ENCODE peak calls at places on chromosomes 4 and X, in ten cellular contexts. S is stomach; Y is cardiac muscle cell; M is CD8-positive, alpha-beta memory T cell; D is tibial artery; L is suprapubic skin; W is mesenchymal stem cell; Z is fibroblast of lung; U is keratinocyte; A is GM23248. N is an unnamed sample. For H3K4me1 and H3K9me3, the result is how much of the 10 kb centered on the place peaks cover.

GRCh38 chrX:54178100-54178940 is 4.7 kb downstream of the FAM120C start:
- DNase-seq in S (no peak), Y (peak), M (no peak), D (no peak), L (no peak), W (peak), Z (peak), U (no peak), A (peak), N (no peak)

GRCh38 chr4:18508801-18509200 is 487.2 kb upstream of the LCORL start:
- DNase-seq in S (no peak), Y (no peak), M (no peak), D (no peak), L (no peak), W (no peak), Z (no peak), U (no peak), A (no peak), N (no peak)

GRCh38 chrX:71254092-71254941 is at the start of gene ZMYM3:
- DNase-seq in S (peak), Y (peak), M (peak), D (peak), L (peak), W (peak), Z (peak), U (no peak), A (peak), N (peak)

GRCh38 chrX:43267652-43268051 is 388.4 kb upstream of the MAOA start:
- DNase-seq in S (no peak), Y (no peak), M (no peak), D (no peak), L (no peak), W (no peak), Z (no peak), U (no peak), A (no peak), N (no peak)

GRCh38 chrX:52874661-52875060 is 6.8 kb upstream of the XAGE3 start:
- DNase-seq in S (no peak), Y (no peak), M (no peak), D (no peak), L (no peak), W (no peak), Z (no peak), U (no peak), A (no peak), N (no peak)

GRCh38 chrX:133413218-133413925 is 1.9 kb downstream of the GPC4 start:
- DNase-seq in S (no peak), Y (no peak), M (no peak), D (peak), L (no peak), W (no peak), Z (no peak), U (no peak), A (no peak), N (no peak)

GRCh38 chrX:34275710-34276109 is 143.6 kb upstream of the FAM47A start:
- DNase-seq in S (no peak), Y (no peak), M (no peak), D (no peak), L (no peak), W (no peak), Z (no peak), U (no peak), A (no peak), N (no peak)

GRCh38 chrX:15334561-15334960 is 762 bp downstream of the PIGA start:
- DNase-seq in S (no peak), Y (peak), M (peak), D (no peak), L (no peak), W (peak), Z (no peak), U (no peak), A (peak), N (peak)

GRCh38 chr4:77525538-77525937 is 80.1 kb upstream of the CXCL13 start:
- DNase-seq in S (no peak), Y (no peak), M (no peak), D (no peak), L (no peak), W (no peak), Z (no peak), U (no peak), A (no peak), N (no peak)

GRCh38 chr4:26887809-26888208 is 27.2 kb downstream of the STIM2 start:
- DNase-seq in S (no peak), Y (no peak), M (no peak), D (no peak), L (no peak), W (no peak), Z (no peak), U (no peak), A (no peak), N (no peak)

GRCh38 chr4:26885912-26886274 is 25.3 kb downstream of the STIM2 start:
- DNase-seq in S (no peak), Y (no peak), M (peak), D (no peak), L (no peak), W (no peak), Z (no peak), U (no peak), A (no peak), N (peak)

GRCh38 chr4:26887143-26887542 is 26.5 kb downstream of the STIM2 start:
- DNase-seq in S (no peak), Y (no peak), M (no peak), D (no peak), L (no peak), W (no peak), Z (no peak), U (no peak), A (no peak), N (peak)

GRCh38 chr4:26879805-26880204 is 19.2 kb downstream of the STIM2 start:
- DNase-seq in S (no peak), Y (peak), M (no peak), D (no peak), L (no peak), W (no peak), Z (no peak), U (no peak), A (no peak), N (no peak)

DNA sequence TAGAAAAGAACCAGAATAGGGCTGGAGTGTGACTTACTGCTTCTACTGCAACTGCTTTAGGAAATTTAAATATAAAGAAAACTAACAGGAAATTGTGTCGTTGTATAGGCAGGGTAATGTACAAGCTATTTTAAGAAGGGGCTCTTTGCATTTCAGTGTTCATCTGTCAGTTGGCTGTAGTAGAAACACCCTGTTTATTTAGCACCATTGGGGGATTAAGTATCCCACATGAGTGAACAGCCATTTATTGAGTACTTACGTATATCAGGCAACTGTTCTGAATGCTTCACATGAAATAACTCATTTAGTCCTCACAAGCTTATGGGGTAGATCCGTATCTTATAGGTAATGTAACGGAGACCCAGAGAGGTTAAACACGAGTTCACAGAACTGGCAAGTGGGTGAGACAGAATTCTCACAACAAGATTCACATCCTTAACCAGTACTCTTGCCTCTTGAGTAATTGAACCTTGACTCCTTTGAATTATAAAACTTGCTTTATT is 23.9 kb downstream of the STIM2 start:
- DNase-seq in S (no peak), Y (no peak), M (no peak), D (no peak), L (no peak), W (no peak), Z (no peak), U (no peak), A (no peak), N (peak)
- H3K4me1 ChIP-seq in S (under half), Y (under half), M (half or more), D (under half), L (under half), W (under half), Z (under half), U (under half), A (under half), N (half or more)

GRCh38 chr4:168319486-168320019 is 1.0 kb upstream of the DDX60 start:
- DNase-seq in S (no peak), Y (no peak), M (no peak), D (no peak), L (no peak), W (no peak), Z (no peak), U (no peak), A (no peak), N (no peak)
- H3K4me3 ChIP-seq in S (peak), Y (no peak), M (no peak), D (peak), L (peak), W (peak), Z (no peak), U (peak), A (peak), N (peak)

DNA sequence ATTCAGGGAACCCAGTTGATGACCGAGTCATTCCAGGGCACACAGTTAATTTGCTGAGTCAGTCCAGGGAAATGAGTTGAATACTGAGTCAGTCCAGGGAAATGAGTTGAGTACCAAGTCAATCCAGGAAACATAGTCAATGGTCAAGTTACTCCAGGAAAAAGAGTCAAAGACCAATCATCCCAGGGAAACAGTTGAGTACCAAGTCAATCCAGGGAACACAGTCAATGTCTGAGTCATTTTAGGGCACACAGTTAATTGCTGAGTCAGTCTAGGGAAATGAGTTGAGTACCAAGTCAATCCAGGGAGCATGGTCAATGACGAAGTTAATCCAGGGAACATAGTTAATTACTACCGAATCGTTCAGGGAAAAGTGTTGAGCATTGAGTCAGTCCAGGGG is 754.4 kb downstream of the NLGN4X start:
- DNase-seq in S (no peak), Y (no peak), M (no peak), D (no peak), L (no peak), W (no peak), Z (no peak), U (no peak), A (no peak), N (no peak)
- H3K9me3 ChIP-seq in S (under half), Y (under half), M (under half), D (under half), L (under half), W (under half), Z (under half), U (under half), A (under half), N (under half)

DNA sequence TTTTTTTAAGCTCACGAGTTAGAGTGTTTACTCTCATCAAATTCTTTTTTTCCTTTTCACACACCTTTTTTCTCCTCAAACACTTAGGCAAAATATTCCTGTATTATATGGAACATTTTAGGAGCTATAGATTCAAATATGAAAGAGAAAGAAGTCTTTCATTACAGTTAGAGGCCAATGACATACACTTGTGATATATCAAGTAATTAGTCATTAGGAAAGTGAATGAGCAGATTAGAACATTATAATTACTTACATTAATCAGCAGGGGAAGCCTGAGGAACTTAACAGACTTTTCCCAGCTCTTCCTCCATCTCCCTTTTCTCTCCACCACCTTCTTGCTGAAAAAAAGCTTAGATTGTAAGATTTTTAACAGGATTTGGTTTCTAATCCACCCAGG is 29.5 kb downstream of the KLF3 start:
- DNase-seq in S (no peak), Y (no peak), M (no peak), D (no peak), L (no peak), W (no peak), Z (no peak), U (no peak), A (no peak), N (no peak)
- H3K4me1 ChIP-seq in S (half or more), Y (under half), M (under half), D (under half), L (under half), W (under half), Z (under half), U (under half), A (under half), N (under half)

DNA sequence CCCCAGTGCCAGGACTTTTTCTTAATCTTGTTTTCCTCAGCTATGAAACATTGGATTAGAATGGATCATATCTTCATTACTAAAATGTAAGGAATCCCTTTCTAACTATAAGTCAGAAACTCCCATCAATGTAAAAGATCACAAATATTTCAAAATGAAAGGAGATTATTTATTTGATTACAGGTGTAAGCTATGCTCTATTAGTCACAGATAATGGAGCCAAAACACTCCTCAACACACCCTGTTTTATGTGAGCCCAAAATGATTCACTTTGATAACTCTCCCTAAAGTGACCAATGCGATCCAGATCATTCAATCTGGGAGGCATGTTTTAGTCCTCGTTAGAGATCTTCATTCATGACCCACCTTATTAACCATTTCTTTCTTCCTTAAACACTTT is 566.7 kb upstream of the TENM3 start:
- DNase-seq in S (no peak), Y (no peak), M (no peak), D (no peak), L (no peak), W (no peak), Z (no peak), U (no peak), A (no peak), N (no peak)
- H3K4me3 ChIP-seq in S (no peak), Y (no peak), M (no peak), D (no peak), L (no peak), W (no peak), Z (no peak), U (no peak), A (no peak), N (no peak)

GRCh38 chr4:85030156-85030555 is 63.7 kb upstream of the WDFY3 start:
- DNase-seq in S (no peak), Y (no peak), M (no peak), D (no peak), L (no peak), W (no peak), Z (no peak), U (no peak), A (no peak), N (no peak)
- H3K9me3 ChIP-seq in S (under half), Y (under half), M (under half), D (under half), L (under half), W (under half), Z (under half), U (under half), A (under half), N (under half)

GRCh38 chr4:98516441-98517323 is 141.7 kb downstream of the TSPAN5 start:
- DNase-seq in S (no peak), Y (peak), M (no peak), D (no peak), L (no peak), W (peak), Z (peak), U (no peak), A (peak), N (no peak)
- H3K4me1 ChIP-seq in S (under half), Y (half or more), M (under half), D (under half), L (under half), W (under half), Z (under half), U (under half), A (half or more), N (under half)

DNA sequence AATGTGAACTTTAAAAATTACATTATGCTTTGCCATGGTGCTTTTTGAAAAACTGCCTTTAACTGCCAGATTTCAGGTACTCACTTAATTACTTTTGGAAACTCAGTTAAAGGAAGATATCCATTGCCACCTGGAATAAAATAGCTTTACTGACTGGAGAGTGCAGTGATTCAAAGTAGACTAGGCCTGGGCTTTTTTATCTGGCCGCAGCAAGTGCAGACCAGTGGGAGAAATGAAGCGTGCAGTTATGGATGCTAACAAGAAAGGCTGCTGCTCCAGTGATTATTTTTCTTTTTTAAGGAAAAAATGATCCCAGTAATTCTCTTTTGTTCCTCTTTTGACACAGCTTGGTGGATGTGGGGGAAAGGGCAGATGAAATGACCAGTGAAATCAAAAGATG is 1.3 kb downstream of the SCARB2 start:
- DNase-seq in S (no peak), Y (no peak), M (no peak), D (no peak), L (no peak), W (no peak), Z (no peak), U (no peak), A (peak), N (no peak)
- H3K4me3 ChIP-seq in S (peak), Y (peak), M (peak), D (peak), L (peak), W (peak), Z (peak), U (peak), A (peak), N (peak)

N was measured in CD4-positive, alpha-beta memory T cell.